ENCODE peak calls at places on chromosomes 16 and 17, in six cellular contexts. W, A, B, N, F and C are unnamed samples.

GRCh38 chr16:70778901-70779309 is 22.1 kb downstream of the VAC14 start:
- DNase-seq in W (peak; percentile 82), A (no peak), B (no peak), N (peak; percentile 25), F (peak; percentile 74), C (no peak)

GRCh38 chr17:29091591-29092291 is 48.8 kb downstream of the PIPOX start:
- DNase-seq in W (no peak), A (no peak), B (no peak), N (no peak), F (no peak), C (no peak)

GRCh38 chr17:45686250-45686649 is 97.9 kb upstream of the CRHR1 start:
- DNase-seq in W (no peak), A (no peak), B (no peak), N (peak; percentile 71), F (no peak), C (no peak)

GRCh38 chr17:4980644-4981216 is 6.7 kb downstream of the CAMTA2 start:
- DNase-seq in W (peak; percentile 54), A (no peak), B (peak; percentile 57), N (peak; percentile 65), F (no peak), C (peak; percentile 43)

GRCh38 chr17:41689497-41690299 is 1.0 kb downstream of the EIF1 start:
- DNase-seq in W (peak; percentile 69), A (no peak), B (no peak), N (peak; percentile 77), F (no peak), C (no peak)

GRCh38 chr16:65704866-65705265 is 583.0 kb upstream of the CDH11 start:
- DNase-seq in W (no peak), A (no peak), B (no peak), N (no peak), F (no peak), C (no peak)

GRCh38 chr16:77431131-77431670 is 3.6 kb downstream of the ADAMTS18 start:
- DNase-seq in W (no peak), A (no peak), B (no peak), N (no peak), F (no peak), C (no peak)

GRCh38 chr17:8922451-8922850 is 43.1 kb downstream of the PIK3R5 start:
- DNase-seq in W (no peak), A (no peak), B (no peak), N (no peak), F (no peak), C (no peak)

GRCh38 chr16:50765246-50765645 is 23.4 kb downstream of the CYLD start:
- DNase-seq in W (no peak), A (no peak), B (no peak), N (no peak), F (no peak), C (no peak)

GRCh38 chr17:45371414-45372324 is 54.8 kb upstream of the MAP3K14 start:
- DNase-seq in W (peak; percentile 89), A (no peak), B (no peak), N (no peak), F (peak; percentile 84), C (no peak)

GRCh38 chr16:2365895-2366294 is 25.4 kb upstream of the ABCA3 start:
- DNase-seq in W (no peak), A (no peak), B (no peak), N (no peak), F (no peak), C (no peak)

GRCh38 chr16:54370653-54371052 is 84.1 kb upstream of the IRX3 start:
- DNase-seq in W (no peak), A (no peak), B (no peak), N (peak; percentile 43), F (no peak), C (no peak)

GRCh38 chr17:57584050-57584551 is 161.0 kb downstream of the CCDC182 start:
- DNase-seq in W (no peak), A (no peak), B (no peak), N (no peak), F (peak; percentile 10), C (no peak)

GRCh38 chr16:27847030-27847550 is 216.4 kb downstream of the GSG1L start:
- DNase-seq in W (no peak), A (no peak), B (no peak), N (no peak), F (no peak), C (no peak)

GRCh38 chr16:75471723-75472634 is 7.5 kb upstream of the TMEM170A start:
- DNase-seq in W (peak; percentile 61), A (no peak), B (peak; percentile 46), N (peak; percentile 71), F (no peak), C (peak; percentile 59)

GRCh38 chr16:70750893-70751467 is 50.0 kb downstream of the VAC14 start:
- DNase-seq in W (no peak), A (no peak), B (no peak), N (no peak), F (no peak), C (no peak)

GRCh38 chr17:44884941-44885340 is 14.3 kb downstream of the EFTUD2 start:
- DNase-seq in W (no peak), A (no peak), B (no peak), N (no peak), F (no peak), C (no peak)

GRCh38 chr17:79695293-79696158 is 35.2 kb upstream of the ENPP7 start:
- DNase-seq in W (no peak), A (no peak), B (no peak), N (no peak), F (no peak), C (no peak)

GRCh38 chr16:10871157-10871991 is 5.6 kb upstream of the CIITA start:
- DNase-seq in W (peak; percentile 28), A (peak; percentile 86), B (no peak), N (no peak), F (no peak), C (no peak)

GRCh38 chr16:11394593-11394960 is 49.3 kb downstream of the RMI2 start:
- DNase-seq in W (no peak), A (no peak), B (peak; percentile 1), N (no peak), F (no peak), C (no peak)

GRCh38 chr17:40499551-40500189 is 1.8 kb downstream of the TNS4 start:
- DNase-seq in W (peak; percentile 84), A (no peak), B (no peak), N (no peak), F (no peak), C (no peak)

GRCh38 chr16:76527244-76527643 is 250.0 kb downstream of the CNTNAP4 start:
- DNase-seq in W (no peak), A (no peak), B (no peak), N (no peak), F (no peak), C (no peak)

GRCh38 chr16:89023621-89024511 is 46.9 kb upstream of the CBFA2T3 start:
- DNase-seq in W (no peak), A (no peak), B (no peak), N (no peak), F (no peak), C (no peak)

GRCh38 chr17:57666198-57666870 is 78.8 kb downstream of the CCDC182 start:
- DNase-seq in W (no peak), A (no peak), B (no peak), N (no peak), F (no peak), C (no peak)

GRCh38 chr17:76139801-76140660 is 1.0 kb downstream of the FOXJ1 start:
- DNase-seq in W (no peak), A (no peak), B (peak; percentile 62), N (no peak), F (no peak), C (peak; percentile 76)

GRCh38 chr16:69040144-69040909 is 65.1 kb upstream of the HAS3 start:
- DNase-seq in W (peak; percentile 89), A (no peak), B (no peak), N (no peak), F (no peak), C (no peak)

DNA sequence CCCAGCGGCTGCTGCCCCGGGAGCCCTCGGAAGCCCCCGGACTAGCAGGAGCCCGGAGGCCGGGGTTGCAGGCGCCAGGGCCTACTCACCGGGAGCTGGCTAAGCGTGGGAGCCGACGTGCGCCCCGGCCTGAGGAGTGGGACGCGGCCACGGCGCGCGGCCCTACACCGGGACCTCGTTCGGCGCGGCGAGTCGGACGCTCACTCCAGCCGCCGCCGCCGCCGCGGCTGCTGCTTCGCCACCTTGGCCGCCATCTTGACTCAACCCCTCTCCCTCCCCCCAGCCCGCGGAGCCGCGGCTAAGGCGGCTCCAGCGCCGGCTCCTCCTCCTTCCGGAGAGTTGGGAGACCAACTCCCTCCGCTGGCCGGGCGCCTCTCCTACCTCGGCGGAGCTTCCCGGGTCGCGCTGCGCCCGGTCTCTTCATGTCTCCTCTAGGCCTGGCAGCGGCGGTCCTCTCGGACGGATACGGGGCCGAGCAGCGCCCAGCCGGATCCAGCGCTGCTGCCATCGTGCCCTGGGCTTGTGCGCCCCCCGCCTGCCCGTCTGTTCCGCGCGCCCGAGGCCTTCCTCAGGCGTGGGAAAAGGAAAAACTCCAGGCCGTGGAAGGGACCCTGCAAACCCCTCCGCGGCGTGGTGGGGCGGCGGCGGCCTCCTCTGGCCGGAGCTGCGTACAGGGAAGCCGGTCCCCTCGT is at the start of gene NCOR1:
- DNase-seq in W (peak; percentile 85), A (no peak), B (peak; percentile 77), N (peak; percentile 92), F (peak; percentile 78), C (peak; percentile 80)
- TF ChIP-seq POLR2A in W (peak; percentile 93), A (peak; percentile 97), B (peak; percentile 97), N (peak; percentile 90), F (peak; percentile 94), C (peak; percentile 91)

GRCh38 chr16:80708823-80709222 is 95.6 kb downstream of the CDYL2 start:
- DNase-seq in W (no peak), A (no peak), B (no peak), N (no peak), F (no peak), C (no peak)

GRCh38 chr16:80705596-80705995 is 98.8 kb downstream of the CDYL2 start:
- DNase-seq in W (no peak), A (no peak), B (no peak), N (no peak), F (no peak), C (no peak)

GRCh38 chr16:80704751-80705150 is 99.6 kb downstream of the CDYL2 start:
- DNase-seq in W (no peak), A (no peak), B (no peak), N (no peak), F (no peak), C (no peak)

GRCh38 chr16:80710918-80711317 is 93.5 kb downstream of the CDYL2 start:
- DNase-seq in W (no peak), A (no peak), B (no peak), N (no peak), F (no peak), C (peak; percentile 35)

DNA sequence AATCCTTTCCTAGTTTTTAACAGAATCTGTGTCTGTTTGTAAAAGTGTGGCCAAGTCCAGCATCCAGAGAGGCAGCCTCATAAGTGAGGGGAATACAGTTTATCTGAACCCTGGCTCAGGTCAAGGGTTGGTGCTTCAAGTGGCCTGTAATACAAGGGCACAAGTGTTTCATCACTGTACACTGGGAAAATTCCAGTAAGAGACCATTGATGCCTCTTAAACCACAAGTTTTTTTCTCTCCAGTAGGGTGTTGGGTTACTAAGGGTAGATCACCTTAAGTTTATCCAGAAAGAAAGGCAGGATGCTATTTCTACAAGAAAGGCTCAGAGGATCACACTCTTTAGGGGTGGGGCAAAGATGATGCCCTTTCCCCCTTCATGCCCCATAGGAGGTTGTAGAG is 96.7 kb downstream of the CDYL2 start:
- DNase-seq in W (no peak), A (no peak), B (no peak), N (no peak), F (no peak), C (no peak)
- TF ChIP-seq POLR2AphosphoS5 in W (no peak), A (no peak), B (no peak), N (no peak), F (no peak), C (no peak)

GRCh38 chr17:7854078-7854777 is 638 bp upstream of the TMEM88 start:
- DNase-seq in W (no peak), A (no peak), B (no peak), N (no peak), F (no peak), C (no peak)
- TF ChIP-seq TAF1 in W (no peak), A (no peak), B (no peak), N (no peak), F (no peak), C (no peak)

GRCh38 chr17:16507918-16508533 is 16.0 kb upstream of the LRRC75A start:
- DNase-seq in W (no peak), A (no peak), B (no peak), N (no peak), F (no peak), C (no peak)
- TF ChIP-seq POLR2A in W (no peak), A (no peak), B (no peak), N (no peak), F (no peak), C (no peak)